ENCODE peak calls at places on chromosomes 11 and 22, in six cellular contexts. W, K, F, I, M and A are unnamed samples.

GRCh38 chr11:45648931-45649330 is 16.5 kb downstream of the CHST1 start:
- DNase-seq in W (no peak), K (no peak), F (no peak), I (no peak), M (no peak), A (no peak)

GRCh38 chr22:48647606-48648515 is 1179.8 kb downstream of the BRD1 start:
- DNase-seq in W (no peak), K (no peak), F (no peak), I (no peak), M (no peak), A (no peak)

GRCh38 chr11:2662430-2663299 is 37.1 kb downstream of the KCNQ1OT1 start:
- DNase-seq in W (no peak), K (no peak), F (no peak), I (no peak), M (no peak), A (no peak)

GRCh38 chr11:27621440-27622161 is 78.7 kb downstream of the BDNF start:
- DNase-seq in W (no peak), K (no peak), F (no peak), I (no peak), M (no peak), A (no peak)

GRCh38 chr11:110862407-110862806 is 150.2 kb upstream of the ARHGAP20 start:
- DNase-seq in W (no peak), K (no peak), F (no peak), I (no peak), M (no peak), A (no peak)

GRCh38 chr11:111344032-111344431 is 35.0 kb downstream of the POU2AF1 start:
- DNase-seq in W (no peak), K (no peak), F (no peak), I (no peak), M (no peak), A (no peak)

GRCh38 chr22:27267145-27267544 is 534.4 kb downstream of the MN1 start:
- DNase-seq in W (no peak), K (no peak), F (no peak), I (no peak), M (no peak), A (no peak)

GRCh38 chr22:47161631-47162030 is 399.2 kb downstream of the TBC1D22A start:
- DNase-seq in W (no peak), K (no peak), F (no peak), I (no peak), M (no peak), A (peak; percentile 54)

GRCh38 chr11:23564370-23564769 is 704.1 kb upstream of the CCDC179 start:
- DNase-seq in W (no peak), K (no peak), F (no peak), I (no peak), M (no peak), A (no peak)

GRCh38 chr11:96214745-96215093 is 128.3 kb downstream of the MAML2 start:
- DNase-seq in W (no peak), K (no peak), F (no peak), I (no peak), M (no peak), A (no peak)

GRCh38 chr22:25892678-25893077 is 150.7 kb downstream of the MYO18B start:
- DNase-seq in W (no peak), K (no peak), F (no peak), I (no peak), M (no peak), A (no peak)

GRCh38 chr11:66904055-66904454 is 47.2 kb downstream of the LRFN4 start:
- DNase-seq in W (peak; percentile 76), K (peak; percentile 24), F (no peak), I (no peak), M (no peak), A (no peak)

GRCh38 chr11:15726221-15726746 is 611.6 kb downstream of the INSC start:
- DNase-seq in W (no peak), K (no peak), F (no peak), I (no peak), M (no peak), A (no peak)

GRCh38 chr22:43955040-43955882 is at the start of gene SAMM50:
- DNase-seq in W (peak; percentile 79), K (peak; percentile 95), F (peak; percentile 87), I (peak; percentile 90), M (peak; percentile 77), A (peak; percentile 95)

GRCh38 chr11:109308551-109308950 is 113.4 kb upstream of the C11orf87 start:
- DNase-seq in W (no peak), K (no peak), F (no peak), I (no peak), M (no peak), A (peak; percentile 6)

GRCh38 chr11:3003396-3004231 is 11.5 kb upstream of the NAP1L4 start:
- DNase-seq in W (no peak), K (no peak), F (no peak), I (no peak), M (no peak), A (no peak)

GRCh38 chr11:5967708-5968107 is 586 bp downstream of the OR56A5 start:
- DNase-seq in W (no peak), K (no peak), F (no peak), I (no peak), M (no peak), A (no peak)

GRCh38 chr11:370087-370941 is 1.0 kb downstream of the B4GALNT4 start:
- DNase-seq in W (no peak), K (no peak), F (no peak), I (no peak), M (no peak), A (no peak)

GRCh38 chr22:44142421-44143116 is 38.2 kb upstream of the PARVG start:
- DNase-seq in W (no peak), K (no peak), F (no peak), I (no peak), M (no peak), A (no peak)

GRCh38 chr11:111665779-111666178 is 63.5 kb downstream of the SIK2 start:
- DNase-seq in W (peak; percentile 2), K (peak; percentile 55), F (peak; percentile 44), I (peak; percentile 22), M (no peak), A (peak; percentile 52)

GRCh38 chr11:10401275-10401674 is 53.8 kb upstream of the AMPD3 start:
- DNase-seq in W (no peak), K (no peak), F (no peak), I (no peak), M (no peak), A (no peak)

GRCh38 chr11:70512716-70513115 is 114.4 kb downstream of the CTTN start:
- DNase-seq in W (no peak), K (no peak), F (no peak), I (no peak), M (no peak), A (no peak)

GRCh38 chr11:78192223-78192719 is 3.6 kb downstream of the USP35 start:
- DNase-seq in W (no peak), K (no peak), F (no peak), I (peak; percentile 59), M (no peak), A (peak; percentile 71)
- TF ChIP-seq POLR2A in W (no peak), K (no peak), F (no peak), I (no peak), M (no peak), A (no peak)

GRCh38 chr22:50487290-50488005 is 789 bp downstream of the MIOX start:
- DNase-seq in W (no peak), K (no peak), F (no peak), I (no peak), M (no peak), A (no peak)

GRCh38 chr22:50486561-50487289 is at the start of gene MIOX:
- DNase-seq in W (no peak), K (no peak), F (no peak), I (peak; percentile 27), M (no peak), A (no peak)

GRCh38 chr22:50483556-50483955 is 2.2 kb downstream of the ADM2 start:
- DNase-seq in W (no peak), K (no peak), F (no peak), I (no peak), M (no peak), A (no peak)

GRCh38 chr22:50483977-50484853 is 2.4 kb upstream of the MIOX start:
- DNase-seq in W (no peak), K (no peak), F (no peak), I (no peak), M (no peak), A (no peak)

DNA sequence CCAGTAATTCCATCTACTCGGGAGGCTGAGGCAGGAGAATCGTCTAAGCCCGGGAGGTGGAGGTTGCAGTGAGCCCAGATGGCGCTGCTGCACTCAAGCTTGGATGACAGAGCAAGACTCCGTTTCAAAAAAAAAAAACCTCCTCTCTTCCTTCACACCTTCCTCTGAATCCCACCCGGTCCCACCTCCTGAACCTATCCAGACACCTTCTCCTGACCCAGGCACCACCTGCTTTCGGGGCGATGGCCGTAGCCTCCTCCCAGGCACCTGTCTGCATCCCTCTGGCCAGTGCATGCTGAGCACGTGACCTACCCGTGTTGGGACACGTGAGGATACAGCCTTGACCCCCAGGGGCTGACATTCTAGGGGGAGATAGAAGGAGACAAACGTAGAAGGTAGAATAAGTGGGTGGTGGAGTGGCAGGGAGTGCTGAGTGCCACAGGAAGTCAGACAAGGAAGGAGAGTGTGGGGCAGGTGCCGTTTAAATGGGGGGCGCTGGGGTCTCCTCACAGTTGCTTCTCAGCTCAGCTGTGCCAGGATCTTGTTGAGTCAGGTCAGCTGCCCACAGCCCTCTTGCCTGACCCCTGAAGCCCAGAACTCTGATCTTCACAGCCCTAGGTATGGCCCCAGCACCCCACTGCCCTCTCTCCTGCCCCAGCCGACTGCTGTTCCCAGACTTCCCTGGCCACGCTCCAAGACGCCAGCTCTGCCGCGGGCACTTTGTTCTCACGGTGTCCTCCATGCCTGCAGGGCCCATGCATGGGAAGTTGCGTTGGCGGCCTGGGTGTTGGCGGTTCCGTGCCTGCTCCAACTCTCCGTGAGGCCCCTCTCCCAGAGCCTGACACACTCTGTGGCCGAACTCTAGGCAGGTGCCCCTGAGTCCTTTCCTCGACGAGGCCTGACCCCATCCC is 1.2 kb upstream of the MIOX start:
- DNase-seq in W (no peak), K (no peak), F (peak; percentile 35), I (no peak), M (no peak), A (no peak)
- TF ChIP-seq CTCF in W (no peak), K (no peak), F (peak; percentile 37), I (peak; percentile 12), M (no peak), A (no peak)

GRCh38 chr11:125955856-125956255 is 10.0 kb downstream of the VSIG10L2 start:
- DNase-seq in W (no peak), K (no peak), F (no peak), I (no peak), M (no peak), A (no peak)
- TF ChIP-seq MYC in W (no peak), K (no peak), F (no peak), I (no peak), M (no peak), A (no peak)

GRCh38 chr11:116509566-116509965 is 263.2 kb downstream of the BUD13 start:
- DNase-seq in W (no peak), K (no peak), F (no peak), I (no peak), M (no peak), A (no peak)
- TF ChIP-seq POLR2A in W (no peak), K (no peak), F (no peak), I (no peak), M (no peak), A (no peak)

GRCh38 chr11:121198491-121198890 is 94.1 kb upstream of the SC5D start:
- DNase-seq in W (no peak), K (no peak), F (no peak), I (no peak), M (no peak), A (peak; percentile 8)

GRCh38 chr11:121199516-121199915 is 93.1 kb upstream of the SC5D start:
- DNase-seq in W (no peak), K (no peak), F (no peak), I (no peak), M (no peak), A (no peak)

GRCh38 chr11:121191787-121192186 is 90.7 kb downstream of the TECTA start:
- DNase-seq in W (no peak), K (no peak), F (no peak), I (no peak), M (no peak), A (no peak)

GRCh38 chr11:121194731-121195596 is 93.9 kb downstream of the TECTA start:
- DNase-seq in W (peak; percentile 15), K (peak; percentile 64), F (peak; percentile 59), I (peak; percentile 46), M (peak; percentile 31), A (peak; percentile 79)
- TF ChIP-seq CTCF in W (peak; percentile 73), K (peak; percentile 76), F (peak; percentile 83), I (peak; percentile 62), M (peak; percentile 72), A (peak; percentile 65)